ENCODE peak calls at places on chromosomes 11 and 22, in ten cellular contexts. One of them, this sample, is unnamed. For H3K36me3, the result is how much of the 10 kb centered on the place peaks cover.

GRCh38 chr22:21728270-21728669 is 7.3 kb downstream of the YPEL1 start:
- DNase-seq in body of pancreas: no peak
- DNase-seq in bronchial epithelial cell: no peak
- DNase-seq in adrenal gland: no peak
- DNase-seq in brain microvascular endothelial cell: no peak
- DNase-seq in IMR-90: no peak
- DNase-seq in upper lobe of left lung: no peak
- DNase-seq in CD8-positive, alpha-beta T cell: no peak
- DNase-seq in OCI-LY7: no peak
- DNase-seq in transverse colon: no peak
- DNase-seq in this sample: no peak

GRCh38 chr11:133787379-133788103 is 57.8 kb downstream of the SPATA19 start:
- DNase-seq in body of pancreas: peak
- DNase-seq in bronchial epithelial cell: no peak
- DNase-seq in adrenal gland: no peak
- DNase-seq in brain microvascular endothelial cell: no peak
- DNase-seq in IMR-90: no peak
- DNase-seq in upper lobe of left lung: no peak
- DNase-seq in CD8-positive, alpha-beta T cell: no peak
- DNase-seq in OCI-LY7: no peak
- DNase-seq in transverse colon: peak
- DNase-seq in this sample: no peak

GRCh38 chr11:65502274-65502851 is 3.5 kb downstream of the MALAT1 start:
- DNase-seq in body of pancreas: no peak
- DNase-seq in bronchial epithelial cell: peak
- DNase-seq in adrenal gland: no peak
- DNase-seq in brain microvascular endothelial cell: peak
- DNase-seq in IMR-90: peak
- DNase-seq in upper lobe of left lung: no peak
- DNase-seq in CD8-positive, alpha-beta T cell: no peak
- DNase-seq in OCI-LY7: no peak
- DNase-seq in transverse colon: no peak
- DNase-seq in this sample: no peak

GRCh38 chr11:33942954-33943353 is 51.1 kb upstream of the LMO2 start:
- DNase-seq in body of pancreas: no peak
- DNase-seq in bronchial epithelial cell: peak
- DNase-seq in adrenal gland: peak
- DNase-seq in brain microvascular endothelial cell: peak
- DNase-seq in IMR-90: peak
- DNase-seq in upper lobe of left lung: no peak
- DNase-seq in CD8-positive, alpha-beta T cell: no peak
- DNase-seq in OCI-LY7: peak
- DNase-seq in transverse colon: no peak
- DNase-seq in this sample: no peak

GRCh38 chr11:65204646-65205601 is 23.2 kb downstream of the CAPN1 start:
- DNase-seq in body of pancreas: no peak
- DNase-seq in bronchial epithelial cell: no peak
- DNase-seq in adrenal gland: peak
- DNase-seq in brain microvascular endothelial cell: no peak
- DNase-seq in IMR-90: peak
- DNase-seq in upper lobe of left lung: peak
- DNase-seq in CD8-positive, alpha-beta T cell: peak
- DNase-seq in OCI-LY7: peak
- DNase-seq in transverse colon: no peak
- DNase-seq in this sample: no peak

GRCh38 chr11:119056397-119056999 is 507 bp downstream of the HYOU1 start:
- DNase-seq in body of pancreas: peak
- DNase-seq in bronchial epithelial cell: peak
- DNase-seq in adrenal gland: no peak
- DNase-seq in brain microvascular endothelial cell: no peak
- DNase-seq in IMR-90: peak
- DNase-seq in upper lobe of left lung: peak
- DNase-seq in CD8-positive, alpha-beta T cell: peak
- DNase-seq in OCI-LY7: peak
- DNase-seq in transverse colon: peak
- DNase-seq in this sample: no peak

GRCh38 chr11:19437760-19438159 is 197.0 kb upstream of the E2F8 start:
- DNase-seq in body of pancreas: no peak
- DNase-seq in bronchial epithelial cell: peak
- DNase-seq in adrenal gland: no peak
- DNase-seq in brain microvascular endothelial cell: peak
- DNase-seq in IMR-90: peak
- DNase-seq in upper lobe of left lung: no peak
- DNase-seq in CD8-positive, alpha-beta T cell: no peak
- DNase-seq in OCI-LY7: no peak
- DNase-seq in transverse colon: no peak
- DNase-seq in this sample: peak

GRCh38 chr22:31800065-31800464 is 46.2 kb downstream of the DEPDC5 start:
- DNase-seq in body of pancreas: no peak
- DNase-seq in bronchial epithelial cell: peak
- DNase-seq in adrenal gland: no peak
- DNase-seq in brain microvascular endothelial cell: no peak
- DNase-seq in IMR-90: peak
- DNase-seq in upper lobe of left lung: no peak
- DNase-seq in CD8-positive, alpha-beta T cell: no peak
- DNase-seq in OCI-LY7: no peak
- DNase-seq in transverse colon: no peak
- DNase-seq in this sample: peak

GRCh38 chr22:29871684-29872083 is 11.3 kb upstream of the MTMR3 start:
- DNase-seq in body of pancreas: no peak
- DNase-seq in bronchial epithelial cell: no peak
- DNase-seq in adrenal gland: peak
- DNase-seq in brain microvascular endothelial cell: no peak
- DNase-seq in IMR-90: no peak
- DNase-seq in upper lobe of left lung: no peak
- DNase-seq in CD8-positive, alpha-beta T cell: peak
- DNase-seq in OCI-LY7: no peak
- DNase-seq in transverse colon: no peak
- DNase-seq in this sample: no peak

GRCh38 chr11:16805942-16806341 is 67.5 kb downstream of the C11orf58 start:
- DNase-seq in body of pancreas: no peak
- DNase-seq in bronchial epithelial cell: no peak
- DNase-seq in adrenal gland: no peak
- DNase-seq in brain microvascular endothelial cell: no peak
- DNase-seq in IMR-90: peak
- DNase-seq in upper lobe of left lung: no peak
- DNase-seq in CD8-positive, alpha-beta T cell: no peak
- DNase-seq in OCI-LY7: no peak
- DNase-seq in transverse colon: no peak
- DNase-seq in this sample: no peak

GRCh38 chr22:30436196-30436595 is 10.6 kb downstream of the MTFP1 start:
- DNase-seq in body of pancreas: no peak
- DNase-seq in bronchial epithelial cell: no peak
- DNase-seq in adrenal gland: no peak
- DNase-seq in brain microvascular endothelial cell: no peak
- DNase-seq in IMR-90: no peak
- DNase-seq in upper lobe of left lung: no peak
- DNase-seq in CD8-positive, alpha-beta T cell: no peak
- DNase-seq in OCI-LY7: no peak
- DNase-seq in transverse colon: no peak
- DNase-seq in this sample: no peak

GRCh38 chr11:48141475-48142100 is 75.0 kb upstream of the OR4B1 start:
- DNase-seq in body of pancreas: no peak
- DNase-seq in bronchial epithelial cell: no peak
- DNase-seq in adrenal gland: peak
- DNase-seq in brain microvascular endothelial cell: no peak
- DNase-seq in IMR-90: no peak
- DNase-seq in upper lobe of left lung: no peak
- DNase-seq in CD8-positive, alpha-beta T cell: no peak
- DNase-seq in OCI-LY7: no peak
- DNase-seq in transverse colon: no peak
- DNase-seq in this sample: no peak

GRCh38 chr11:83827940-83828554 is 541.9 kb upstream of the CCDC90B start:
- DNase-seq in body of pancreas: no peak
- DNase-seq in bronchial epithelial cell: peak
- DNase-seq in adrenal gland: no peak
- DNase-seq in brain microvascular endothelial cell: peak
- DNase-seq in IMR-90: peak
- DNase-seq in upper lobe of left lung: no peak
- DNase-seq in CD8-positive, alpha-beta T cell: no peak
- DNase-seq in OCI-LY7: peak
- DNase-seq in transverse colon: no peak
- DNase-seq in this sample: no peak

DNA sequence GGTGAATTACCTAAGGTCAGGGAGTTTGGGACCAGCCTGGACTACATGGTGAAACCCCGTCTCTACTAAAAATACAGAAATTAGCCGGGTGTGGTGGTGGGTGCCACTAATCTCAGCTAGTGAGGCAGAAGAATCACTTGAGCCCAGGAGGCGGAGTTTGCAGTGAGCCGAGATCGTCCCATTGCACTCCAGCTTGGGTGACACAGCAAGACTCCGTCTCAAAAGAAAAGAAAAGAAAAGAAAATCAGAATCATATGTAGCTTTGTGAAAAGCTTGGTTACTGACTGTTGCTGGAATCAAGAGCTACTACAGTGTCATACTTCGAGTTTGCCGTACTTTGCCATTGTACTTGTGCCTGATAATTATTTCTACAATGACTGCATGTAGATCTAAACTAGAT is 4.2 kb upstream of the TMEM135 start:
- DNase-seq in body of pancreas: no peak
- DNase-seq in bronchial epithelial cell: no peak
- DNase-seq in adrenal gland: no peak
- DNase-seq in brain microvascular endothelial cell: no peak
- DNase-seq in IMR-90: no peak
- DNase-seq in upper lobe of left lung: no peak
- DNase-seq in CD8-positive, alpha-beta T cell: no peak
- DNase-seq in OCI-LY7: no peak
- DNase-seq in transverse colon: no peak
- DNase-seq in this sample: no peak
- H3K4me3 ChIP-seq in body of pancreas: no peak
- H3K4me3 ChIP-seq in bronchial epithelial cell: no peak
- H3K4me3 ChIP-seq in adrenal gland: no peak
- H3K4me3 ChIP-seq in brain microvascular endothelial cell: no peak
- H3K4me3 ChIP-seq in IMR-90: no peak
- H3K4me3 ChIP-seq in upper lobe of left lung: no peak
- H3K4me3 ChIP-seq in CD8-positive, alpha-beta T cell: no peak
- H3K4me3 ChIP-seq in OCI-LY7: no peak
- H3K4me3 ChIP-seq in transverse colon: no peak
- H3K4me3 ChIP-seq in this sample: no peak

DNA sequence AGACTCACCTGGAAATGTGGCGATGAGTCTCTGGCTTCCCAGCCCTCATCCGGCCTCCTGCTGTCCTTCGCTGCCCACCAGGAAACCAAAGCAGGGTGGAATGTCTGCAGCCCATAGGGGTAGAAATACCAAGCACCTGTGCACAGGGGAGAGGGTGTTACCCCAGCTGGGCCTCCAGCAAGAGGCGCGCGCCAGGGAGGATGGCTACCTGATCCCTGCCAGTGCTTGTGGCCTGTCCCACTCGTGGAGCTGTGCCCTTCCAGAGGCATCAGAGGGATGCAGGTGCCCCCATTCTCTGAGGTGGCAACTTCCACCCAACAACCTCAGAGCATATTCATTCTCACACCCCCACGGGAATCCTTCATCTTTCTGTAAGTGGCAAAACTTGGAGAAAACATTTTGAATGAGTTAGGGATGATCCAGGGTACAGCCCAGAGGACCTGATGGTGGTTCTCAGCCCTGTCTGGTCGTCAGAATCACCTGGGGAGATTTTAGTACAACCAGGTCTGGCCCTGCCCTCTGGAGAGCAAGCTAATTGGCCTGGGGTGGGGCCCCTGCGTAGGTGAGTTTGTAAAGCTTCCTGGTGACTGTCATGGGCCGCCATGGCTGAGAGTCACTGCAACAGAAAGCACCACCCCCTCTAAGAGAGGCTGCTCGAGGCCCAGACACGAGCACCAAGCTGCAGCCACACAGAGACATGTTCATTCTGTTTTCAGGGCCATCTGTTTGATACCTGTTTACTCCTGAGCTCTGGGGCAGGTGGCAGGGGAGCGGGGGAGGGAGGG is 9.9 kb downstream of the SUN2 start:
- DNase-seq in body of pancreas: no peak
- DNase-seq in bronchial epithelial cell: no peak
- DNase-seq in adrenal gland: no peak
- DNase-seq in brain microvascular endothelial cell: no peak
- DNase-seq in IMR-90: no peak
- DNase-seq in upper lobe of left lung: no peak
- DNase-seq in CD8-positive, alpha-beta T cell: no peak
- DNase-seq in OCI-LY7: no peak
- DNase-seq in transverse colon: peak
- DNase-seq in this sample: no peak
- H3K36me3 ChIP-seq in body of pancreas: under half
- H3K36me3 ChIP-seq in bronchial epithelial cell: under half
- H3K36me3 ChIP-seq in adrenal gland: half or more
- H3K36me3 ChIP-seq in brain microvascular endothelial cell: half or more
- H3K36me3 ChIP-seq in IMR-90: half or more
- H3K36me3 ChIP-seq in upper lobe of left lung: half or more
- H3K36me3 ChIP-seq in CD8-positive, alpha-beta T cell: half or more
- H3K36me3 ChIP-seq in OCI-LY7: half or more
- H3K36me3 ChIP-seq in transverse colon: half or more
- H3K36me3 ChIP-seq in this sample: under half

DNA sequence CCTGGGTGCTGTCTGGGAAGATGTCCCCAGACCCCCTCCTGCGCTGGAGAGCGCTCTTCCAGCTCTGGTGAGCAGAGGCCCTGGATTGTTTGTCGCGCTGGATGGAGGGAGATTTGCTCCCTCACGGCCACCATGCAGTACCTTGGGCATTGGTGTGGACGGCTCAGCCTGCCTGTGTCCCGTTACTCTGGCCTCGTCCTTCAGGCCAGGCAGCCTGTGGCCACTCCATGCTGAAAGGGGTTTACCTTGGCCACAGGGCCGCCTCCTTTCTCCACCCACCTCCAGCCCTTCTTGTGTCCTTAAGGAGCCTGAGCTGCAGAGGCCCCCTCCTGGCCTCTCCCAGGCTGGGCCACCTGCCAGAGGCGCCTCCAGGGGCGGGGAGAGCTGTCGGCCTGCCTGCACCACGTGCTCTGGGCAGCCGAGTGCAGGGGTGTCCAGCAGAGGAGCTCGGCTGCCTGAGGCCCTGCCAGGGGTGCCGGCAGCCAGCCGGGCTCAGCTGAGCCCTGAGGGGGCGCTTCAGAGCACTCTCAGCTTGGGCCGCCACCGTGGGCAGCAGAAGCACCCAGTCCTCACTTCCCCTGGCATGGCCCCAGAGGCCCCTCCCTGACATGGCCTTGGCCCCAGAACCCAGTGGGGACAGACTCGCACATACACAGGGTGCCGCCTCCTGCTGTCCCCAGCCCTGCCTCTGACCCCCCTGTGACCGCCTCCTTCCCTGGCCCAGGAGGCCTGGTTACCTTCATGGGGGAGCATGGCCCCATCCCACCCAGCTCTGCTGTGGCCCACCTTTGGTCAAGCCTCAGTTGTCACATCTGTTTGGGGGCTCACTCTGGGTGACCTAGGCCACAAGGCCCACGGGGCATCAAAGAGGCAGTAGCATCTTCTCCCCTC is 3.4 kb downstream of the CCND1 start:
- DNase-seq in body of pancreas: peak
- DNase-seq in bronchial epithelial cell: no peak
- DNase-seq in adrenal gland: peak
- DNase-seq in brain microvascular endothelial cell: peak
- DNase-seq in IMR-90: peak
- DNase-seq in upper lobe of left lung: peak
- DNase-seq in CD8-positive, alpha-beta T cell: no peak
- DNase-seq in OCI-LY7: no peak
- DNase-seq in transverse colon: peak
- DNase-seq in this sample: no peak
- TF ChIP-seq CTCF in body of pancreas: no peak
- TF ChIP-seq CTCF in bronchial epithelial cell: peak
- TF ChIP-seq CTCF in adrenal gland: peak
- TF ChIP-seq CTCF in brain microvascular endothelial cell: peak
- TF ChIP-seq CTCF in IMR-90: peak
- TF ChIP-seq CTCF in upper lobe of left lung: peak
- TF ChIP-seq CTCF in CD8-positive, alpha-beta T cell: no peak
- TF ChIP-seq CTCF in OCI-LY7: peak
- TF ChIP-seq CTCF in transverse colon: no peak
- TF ChIP-seq CTCF in this sample: peak

GRCh38 chr11:35142481-35143207 is 3.7 kb downstream of the CD44 start:
- DNase-seq in body of pancreas: peak
- DNase-seq in bronchial epithelial cell: peak
- DNase-seq in adrenal gland: no peak
- DNase-seq in brain microvascular endothelial cell: peak
- DNase-seq in IMR-90: peak
- DNase-seq in upper lobe of left lung: no peak
- DNase-seq in CD8-positive, alpha-beta T cell: no peak
- DNase-seq in OCI-LY7: peak
- DNase-seq in transverse colon: peak
- DNase-seq in this sample: no peak
- H3K4me3 ChIP-seq in body of pancreas: no peak
- H3K4me3 ChIP-seq in bronchial epithelial cell: no peak
- H3K4me3 ChIP-seq in adrenal gland: no peak
- H3K4me3 ChIP-seq in brain microvascular endothelial cell: peak
- H3K4me3 ChIP-seq in IMR-90: peak
- H3K4me3 ChIP-seq in upper lobe of left lung: peak
- H3K4me3 ChIP-seq in CD8-positive, alpha-beta T cell: peak
- H3K4me3 ChIP-seq in OCI-LY7: no peak
- H3K4me3 ChIP-seq in transverse colon: peak
- H3K4me3 ChIP-seq in this sample: peak